ENCODE peak calls at places on chromosome 7, in four cellular contexts. H is SK-N-SH, J is endothelial cell, K is GM06990. W is an unnamed sample.

GRCh38 chr7:144720139-144720538 is 115.7 kb downstream of the TPK1 start:
- DNase-seq in H (no peak), J (no peak), K (no peak), W (no peak)

GRCh38 chr7:121547341-121548092 is 151.4 kb upstream of the FAM3C start:
- DNase-seq in H (peak), J (no peak), K (peak), W (no peak)

GRCh38 chr7:33727415-33727814 is 177.9 kb upstream of the BMPER start:
- DNase-seq in H (no peak), J (no peak), K (no peak), W (no peak)

GRCh38 chr7:26399747-26400146 is 108.1 kb downstream of the SNX10 start:
- DNase-seq in H (peak), J (no peak), K (no peak), W (no peak)

GRCh38 chr7:79936281-79936983 is 198.2 kb upstream of the GNAI1 start:
- DNase-seq in H (no peak), J (no peak), K (no peak), W (no peak)

GRCh38 chr7:157427811-157428553 is 91.2 kb downstream of the DNAJB6 start:
- DNase-seq in H (no peak), J (no peak), K (no peak), W (no peak)

GRCh38 chr7:98339043-98339442 is 57.6 kb downstream of the BRI3 start:
- DNase-seq in H (no peak), J (no peak), K (no peak), W (no peak)

GRCh38 chr7:130350945-130351663 is 6.5 kb downstream of the CPA5 start:
- DNase-seq in H (peak), J (no peak), K (peak), W (no peak)

GRCh38 chr7:129008645-129009414 is 46.1 kb downstream of the TNPO3 start:
- DNase-seq in H (no peak), J (no peak), K (peak), W (no peak)

GRCh38 chr7:9407816-9408215 is 974.4 kb downstream of the NXPH1 start:
- DNase-seq in H (no peak), J (no peak), K (no peak), W (no peak)

GRCh38 chr7:25255603-25256320 is 27.5 kb upstream of the NPVF start:
- DNase-seq in H (no peak), J (no peak), K (no peak), W (no peak)

GRCh38 chr7:81210092-81211064 is 291.5 kb upstream of the SEMA3C start:
- DNase-seq in H (no peak), J (no peak), K (no peak), W (no peak)

GRCh38 chr7:35553498-35553897 is 141.4 kb downstream of the HERPUD2 start:
- DNase-seq in H (no peak), J (no peak), K (no peak), W (no peak)

GRCh38 chr7:562789-563628 is 43.4 kb upstream of the PDGFA start:
- DNase-seq in H (no peak), J (no peak), K (no peak), W (no peak)

GRCh38 chr7:139937685-139938084 is 108.6 kb downstream of the TBXAS1 start:
- DNase-seq in H (no peak), J (peak), K (no peak), W (no peak)

GRCh38 chr7:138982204-138982623 is 1.0 kb upstream of the KIAA1549 start:
- DNase-seq in H (no peak), J (no peak), K (no peak), W (no peak)

GRCh38 chr7:17234398-17235021 is 63.9 kb upstream of the AHR start:
- DNase-seq in H (no peak), J (no peak), K (peak), W (peak)

GRCh38 chr7:37095122-37095521 is 353.5 kb downstream of the ELMO1 start:
- DNase-seq in H (no peak), J (no peak), K (no peak), W (no peak)

DNA sequence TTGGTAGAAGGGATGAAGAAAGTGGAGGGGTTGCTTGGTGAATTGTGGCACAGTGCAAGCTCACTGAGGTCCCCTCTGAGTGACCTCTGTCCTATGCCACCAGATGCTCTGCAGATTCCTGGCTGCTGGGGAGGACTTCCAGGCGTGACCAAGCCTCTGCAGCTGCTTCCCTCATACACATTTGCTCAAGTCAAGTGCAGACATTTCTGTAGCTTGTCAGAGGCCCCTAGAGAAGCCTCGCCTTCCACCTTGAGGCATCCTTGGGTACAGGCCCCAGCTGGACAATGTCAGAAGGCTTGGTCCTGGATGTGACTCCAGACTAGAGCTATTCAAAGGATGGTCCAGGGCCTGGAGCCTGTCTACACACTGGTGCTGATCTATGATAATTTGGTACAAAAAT is 464.2 kb downstream of the PLXNA4 start:
- DNase-seq in H (no peak), J (no peak), K (no peak), W (no peak)
- TF ChIP-seq CTCF in H (no peak), J (no peak), K (no peak), W (no peak)

DNA sequence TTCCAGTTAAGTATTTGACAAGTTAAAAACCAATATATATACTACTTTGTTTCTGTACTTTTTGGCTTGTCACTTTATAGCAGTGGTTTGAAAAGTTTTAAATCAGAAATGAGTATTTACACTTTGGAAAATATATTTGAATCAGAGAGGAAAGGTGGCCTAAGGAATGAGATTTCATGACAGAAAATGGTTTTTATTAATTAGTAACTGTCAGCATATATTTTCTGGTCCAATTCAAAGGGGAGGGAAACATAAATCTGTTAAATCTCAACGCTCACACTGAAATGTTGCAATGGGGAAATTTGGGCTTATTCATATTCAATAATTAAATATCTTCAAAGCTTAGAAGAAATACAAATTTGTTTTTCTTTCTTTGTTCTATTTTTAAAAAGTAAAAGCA is 100.1 kb downstream of the GRB10 start:
- DNase-seq in H (no peak), J (no peak), K (no peak), W (no peak)
- TF ChIP-seq CTCF in H (no peak), J (no peak), K (no peak), W (no peak)

GRCh38 chr7:127250312-127251047 is 2.3 kb downstream of the GRM8 start:
- DNase-seq in H (no peak), J (no peak), K (no peak), W (no peak)
- TF ChIP-seq CTCF in H (no peak), J (no peak), K (no peak), W (no peak)

GRCh38 chr7:30562909-30563308 is 31.8 kb upstream of the GARS1 start:
- DNase-seq in H (no peak), J (no peak), K (no peak), W (no peak)

GRCh38 chr7:30564243-30564892 is 30.3 kb upstream of the GARS1 start:
- DNase-seq in H (peak), J (peak), K (peak), W (peak)

GRCh38 chr7:30563326-30563942 is 31.2 kb upstream of the GARS1 start:
- DNase-seq in H (no peak), J (no peak), K (no peak), W (no peak)

GRCh38 chr7:30561389-30561788 is 33.3 kb upstream of the GARS1 start:
- DNase-seq in H (no peak), J (no peak), K (no peak), W (no peak)

GRCh38 chr7:30562498-30562897 is 32.2 kb upstream of the GARS1 start:
- DNase-seq in H (peak), J (no peak), K (no peak), W (no peak)
- TF ChIP-seq CTCF in H (peak), J (no peak), K (no peak), W (no peak)

DNA sequence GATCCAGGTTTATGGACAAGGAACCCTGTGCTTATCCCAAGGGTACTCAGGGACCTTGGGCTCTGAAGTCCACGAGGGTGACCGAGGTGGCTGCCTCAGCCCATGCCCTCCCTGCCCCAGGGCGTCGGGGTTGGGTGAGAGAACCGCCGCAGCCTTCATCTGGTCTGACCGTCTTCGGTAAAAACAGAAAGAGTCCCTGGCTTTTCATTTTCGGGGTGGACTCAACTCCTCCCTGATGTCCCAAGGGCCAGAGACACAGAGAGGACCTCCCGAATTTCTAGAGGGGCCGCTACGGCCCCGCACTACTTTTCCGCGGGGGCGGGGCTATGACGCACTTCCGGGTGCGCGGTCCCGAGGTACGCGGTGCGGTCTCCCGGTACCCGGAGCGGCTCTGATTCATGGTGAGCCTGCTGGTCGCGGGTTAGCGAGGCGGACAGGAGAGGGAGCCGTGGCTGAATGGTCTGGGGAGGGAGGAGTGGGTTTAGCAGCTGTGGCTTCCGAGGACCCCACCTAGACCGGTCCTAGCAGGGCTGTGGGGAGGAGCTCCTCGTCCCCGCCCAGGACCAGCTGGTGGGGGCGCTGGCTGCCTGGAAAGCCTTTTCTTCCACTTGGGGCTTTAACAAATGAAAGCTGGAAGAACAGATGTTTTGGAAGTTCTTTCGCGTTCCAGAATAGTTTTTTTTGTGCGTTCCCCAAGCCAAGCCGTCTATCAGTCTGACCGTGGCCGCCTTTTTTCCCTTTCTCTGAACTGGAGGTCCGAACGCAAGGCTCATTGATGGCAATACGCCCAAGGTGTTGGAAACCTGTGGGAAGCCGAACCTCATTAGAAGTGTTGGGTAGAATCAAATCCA is at the start of gene ZSCAN21:
- DNase-seq in H (peak), J (peak), K (peak), W (peak)
- TF ChIP-seq CTCF in H (peak), J (no peak), K (peak), W (no peak)

GRCh38 chr7:2521952-2522591 is 2.5 kb downstream of the LFNG start:
- DNase-seq in H (no peak), J (peak), K (peak), W (peak)
- TF ChIP-seq CTCF in H (no peak), J (peak), K (no peak), W (no peak)